ENCODE peak calls at places on chromosomes 4 and X, in seven cellular contexts. M, Z, H, L, V, O and J are unnamed samples.

GRCh38 chr4:184778325-184778724 is 44.4 kb upstream of the CENPU start:
- DNase-seq in L (no peak), M (no peak), O (no peak), V (no peak), H (no peak), Z (no peak), J (no peak)

GRCh38 chr4:10962246-10962645 is 277.7 kb upstream of the CLNK start:
- DNase-seq in O (no peak), H (no peak), Z (no peak), L (no peak), M (no peak), V (no peak), J (no peak)

GRCh38 chr4:165953181-165953580 is 80.1 kb downstream of the TLL1 start:
- DNase-seq in L (no peak), H (no peak), Z (no peak), O (no peak), M (no peak), V (no peak), J (no peak)

GRCh38 chr4:77819836-77820679 is 890 bp upstream of the CNOT6L start:
- DNase-seq in L (peak; percentile 80), H (peak; percentile 97), V (peak; percentile 96), Z (peak; percentile 95), O (peak; percentile 95), M (peak; percentile 62), J (peak; percentile 95)

GRCh38 chr4:105145913-105146285 is 777 bp upstream of the TET2 start:
- DNase-seq in O (peak; percentile 71), L (no peak), Z (peak; percentile 49), M (no peak), V (no peak), H (peak; percentile 32), J (no peak)

GRCh38 chrX:132059973-132060540 is 37.0 kb downstream of the STK26 start:
- DNase-seq in L (peak; percentile 12), V (no peak), O (no peak), M (no peak), H (no peak), Z (no peak), J (no peak)

GRCh38 chr4:7763788-7764187 is 175.9 kb downstream of the AFAP1 start:
- DNase-seq in H (no peak), V (no peak), Z (no peak), M (no peak), O (no peak), L (no peak), J (no peak)

GRCh38 chrX:119073200-119073905 is 560 bp downstream of the CT47C1 start:
- DNase-seq in O (no peak), V (no peak), Z (no peak), M (no peak), L (no peak), H (no peak), J (no peak)

GRCh38 chr4:6971536-6972374 is 62.1 kb downstream of the TBC1D14 start:
- DNase-seq in M (no peak), L (no peak), Z (no peak), O (no peak), V (no peak), H (no peak), J (no peak)

GRCh38 chr4:71456841-71457240 is 118.0 kb downstream of the SLC4A4 start:
- DNase-seq in Z (no peak), L (peak; percentile 92), V (no peak), H (peak; percentile 51), M (no peak), O (no peak), J (no peak)

GRCh38 chrX:54473993-54474859 is 21.8 kb downstream of the FGD1 start:
- DNase-seq in O (no peak), L (peak; percentile 80), V (no peak), M (no peak), H (no peak), Z (no peak), J (no peak)

GRCh38 chr4:104385713-104386112 is 109.0 kb downstream of the CXXC4 start:
- DNase-seq in Z (no peak), L (no peak), O (no peak), V (no peak), H (no peak), M (no peak), J (no peak)

DNA sequence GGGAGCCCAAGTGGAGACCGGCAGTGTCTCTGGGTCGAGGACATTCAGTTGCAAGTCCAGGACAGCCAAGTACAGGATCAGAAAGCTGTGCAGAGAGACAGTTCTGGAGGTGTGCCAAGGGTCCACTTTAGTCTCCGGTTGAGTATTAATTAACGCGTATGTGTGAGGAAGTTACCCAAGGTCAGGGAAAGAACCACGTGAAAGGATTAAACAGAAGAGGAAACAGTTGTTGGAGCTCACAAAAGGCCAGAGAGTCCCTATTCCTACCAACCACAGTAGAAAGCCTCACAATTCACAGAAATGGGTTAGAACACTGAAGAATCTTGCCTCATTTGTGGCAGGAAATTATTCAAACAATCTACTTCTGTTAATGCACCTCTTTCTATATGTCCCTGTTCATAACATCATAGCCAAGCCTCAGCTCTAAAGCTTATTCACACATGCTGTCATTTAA is 17.9 kb upstream of the NSUN7 start:
- DNase-seq in O (no peak), H (peak; percentile 61), V (no peak), Z (no peak), L (no peak), M (no peak), J (no peak)
- TF ChIP-seq EZH2phosphoT487 in O (no peak), H (no peak), V (no peak), Z (no peak), L (no peak), M (no peak), J (no peak)

GRCh38 chr4:130747842-130748241 is 1651.9 kb downstream of the C4orf33 start:
- DNase-seq in V (peak; percentile 63), H (no peak), Z (no peak), M (peak; percentile 1), O (peak; percentile 35), L (peak; percentile 13), J (peak; percentile 19)
- TF ChIP-seq CTCF in V (peak; percentile 52), H (peak; percentile 57), Z (peak; percentile 57), M (no peak), O (no peak), L (peak; percentile 55), J (peak; percentile 73)

DNA sequence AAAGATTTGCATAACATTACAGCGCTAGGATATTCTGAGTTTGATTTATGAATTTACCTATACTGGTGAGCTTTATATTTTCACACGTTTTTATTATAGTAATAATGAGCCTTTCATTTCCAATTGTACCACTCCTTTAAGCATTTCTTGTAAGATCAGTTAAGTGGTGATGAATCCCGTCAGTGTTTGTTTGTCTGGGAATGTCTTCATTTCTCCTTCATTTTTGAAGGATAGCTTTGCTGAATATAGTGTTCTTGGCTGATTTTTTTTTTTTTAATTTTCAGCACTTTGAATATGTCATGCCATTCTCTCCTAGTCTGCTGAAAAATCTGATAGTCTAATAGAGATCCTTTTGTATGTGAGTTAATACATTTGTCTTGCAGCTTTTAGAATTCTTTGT is 70.1 kb downstream of the IL15 start:
- DNase-seq in Z (no peak), M (no peak), H (no peak), L (no peak), V (no peak), O (no peak), J (no peak)
- H4K20me1 ChIP-seq in Z (no peaks in the 10 kb centered on the region), M (no peaks in the 10 kb centered on the region), H (no peaks in the 10 kb centered on the region), L (no peaks in the 10 kb centered on the region), V (no peaks in the 10 kb centered on the region), O (no peaks in the 10 kb centered on the region), J (no peaks in the 10 kb centered on the region)

GRCh38 chr4:38002451-38003071 is 42.4 kb downstream of the PTTG2 start:
- DNase-seq in O (peak; percentile 59), V (no peak), H (no peak), M (no peak), L (peak; percentile 25), Z (peak; percentile 28), J (no peak)
- TF ChIP-seq EZH2phosphoT487 in O (no peak), V (no peak), H (no peak), M (no peak), L (no peak), Z (no peak), J (no peak)

GRCh38 chr4:112327950-112328349 is 30.8 kb downstream of the ALPK1 start:
- DNase-seq in O (peak; percentile 77), L (peak; percentile 72), H (peak; percentile 56), M (peak; percentile 32), V (peak; percentile 72), Z (peak; percentile 63), J (peak; percentile 51)
- TF ChIP-seq CTCF in O (peak; percentile 67), L (peak; percentile 66), H (peak; percentile 61), M (peak; percentile 67), V (peak; percentile 67), Z (peak; percentile 75), J (peak; percentile 80)

GRCh38 chr4:1247811-1248261 is 1.1 kb downstream of the CTBP1 start:
- DNase-seq in V (peak; percentile 7), M (no peak), O (no peak), H (no peak), L (no peak), Z (no peak), J (no peak)

GRCh38 chr4:1246901-1247810 is 1.8 kb downstream of the CTBP1 start:
- DNase-seq in M (no peak), Z (peak; percentile 54), V (peak; percentile 33), L (no peak), H (peak; percentile 55), O (peak; percentile 38), J (peak; percentile 24)

GRCh38 chr4:1244978-1245471 is 3.9 kb downstream of the CTBP1 start:
- DNase-seq in M (no peak), Z (no peak), L (no peak), O (no peak), V (no peak), H (no peak), J (no peak)

GRCh38 chr4:1245481-1246051 is 3.4 kb downstream of the CTBP1 start:
- DNase-seq in V (no peak), Z (no peak), O (no peak), L (no peak), M (no peak), H (peak; percentile 5), J (no peak)

GRCh38 chr4:1246111-1246881 is 2.6 kb downstream of the CTBP1 start:
- DNase-seq in L (peak; percentile 42), M (no peak), V (no peak), H (peak; percentile 55), Z (no peak), O (no peak), J (peak; percentile 56)
- H4K20me1 ChIP-seq in L (peaks cover 15% of the 10 kb centered on the region), M (no peaks in the 10 kb centered on the region), V (peaks cover 10% of the 10 kb centered on the region), H (peaks cover 68% of the 10 kb centered on the region), Z (peaks cover 66% of the 10 kb centered on the region), O (peaks cover 10% of the 10 kb centered on the region), J (peaks cover 15% of the 10 kb centered on the region)

GRCh38 chrX:150268839-150269238 is 94.3 kb upstream of the MAMLD1 start:
- DNase-seq in H (no peak), Z (no peak), O (no peak), V (no peak), M (no peak), L (no peak), J (no peak)
- TF ChIP-seq EZH2phosphoT487 in H (no peak), Z (no peak), O (no peak), V (no peak), M (no peak), L (no peak), J (no peak)

DNA sequence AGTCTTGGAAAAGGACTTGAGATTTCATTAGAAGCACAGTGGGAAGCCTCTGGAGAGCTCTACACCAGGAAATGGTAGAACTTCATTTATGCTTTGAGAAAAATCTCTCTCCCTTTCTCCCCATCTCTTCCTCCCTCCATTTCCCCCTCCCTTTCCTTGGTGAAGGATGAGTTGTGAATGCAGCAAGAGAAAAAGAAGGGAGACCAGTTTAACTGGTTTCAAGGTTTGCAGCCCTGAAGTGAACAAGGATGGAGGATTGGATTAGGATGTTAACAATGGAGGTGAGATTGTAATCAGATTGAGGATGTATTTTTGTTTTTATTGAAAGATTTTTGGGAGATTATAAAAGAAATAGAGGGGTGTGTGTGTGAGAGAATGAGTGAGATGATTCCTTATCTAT is 99.5 kb downstream of the ANK2 start:
- DNase-seq in V (no peak), L (peak; percentile 57), Z (no peak), M (no peak), H (no peak), O (peak; percentile 62), J (no peak)
- TF ChIP-seq CTCF in V (no peak), L (no peak), Z (no peak), M (no peak), H (no peak), O (no peak), J (no peak)